ENCODE peak calls at places on chromosomes 16 and 17, in four cellular contexts. R, I, X and K are unnamed samples.
A peak's percentile ranks its signal among the peaks of the same experiment; 100 is the strongest.

GRCh38 chr17:12789075-12789975 is at the start of gene ARHGAP44:
- DNase-seq in I (no peak), R (peak; percentile 73), X (peak; percentile 26), K (peak; percentile 48)

GRCh38 chr17:37671813-37672544 is 28.7 kb upstream of the DDX52 start:
- DNase-seq in I (no peak), R (no peak), X (no peak), K (no peak)

GRCh38 chr17:17151962-17152361 is 54.2 kb downstream of the PLD6 start:
- DNase-seq in X (peak; percentile 46), I (peak; percentile 27), R (peak; percentile 88), K (peak; percentile 97)

GRCh38 chr16:19094542-19095365 is 19.0 kb upstream of the ITPRIPL2 start:
- DNase-seq in R (no peak), X (peak; percentile 71), I (no peak), K (no peak)

GRCh38 chr16:46882304-46882939 is 1.7 kb upstream of the GPT2 start:
- DNase-seq in R (no peak), I (no peak), X (no peak), K (no peak)

GRCh38 chr17:42618442-42619150 is 9.1 kb downstream of the TUBG1 start:
- DNase-seq in X (no peak), I (no peak), R (peak; percentile 60), K (peak; percentile 72)

GRCh38 chr16:85555549-85556455 is 57.3 kb upstream of the GSE1 start:
- DNase-seq in X (no peak), I (no peak), R (peak; percentile 54), K (peak; percentile 59)

GRCh38 chr16:48172682-48173081 is 16.9 kb upstream of the ABCC12 start:
- DNase-seq in X (no peak), I (no peak), R (no peak), K (no peak)

GRCh38 chr16:11896776-11897175 is 19.0 kb downstream of the GSPT1 start:
- DNase-seq in X (no peak), I (no peak), R (no peak), K (no peak)

GRCh38 chr17:17782425-17783120 is 54.2 kb downstream of the SREBF1 start:
- DNase-seq in X (no peak), I (peak; percentile 60), R (no peak), K (no peak)

GRCh38 chr17:2057130-2057713 is 2.3 kb downstream of the HIC1 start:
- DNase-seq in X (no peak), R (no peak), I (no peak), K (no peak)

GRCh38 chr17:36980281-36980761 is 31.6 kb downstream of the AATF start:
- DNase-seq in X (peak; percentile 23), R (no peak), I (no peak), K (no peak)

GRCh38 chr17:55421179-55421934 is at the start of gene MMD:
- DNase-seq in R (no peak), X (no peak), I (peak; percentile 58), K (peak; percentile 50)

GRCh38 chr17:48470388-48471034 is 40.5 kb upstream of the SKAP1 start:
- DNase-seq in X (no peak), I (no peak), R (no peak), K (no peak)

GRCh38 chr16:8173111-8173644 is 417.1 kb downstream of the TMEM114 start:
- DNase-seq in R (peak; percentile 48), I (no peak), X (peak; percentile 65), K (peak; percentile 76)

GRCh38 chr17:46771601-46772012 is 46.9 kb downstream of the WNT3 start:
- DNase-seq in I (no peak), R (no peak), X (no peak), K (no peak)

GRCh38 chr17:81514735-81515529 is 2.3 kb upstream of the ACTG1 start:
- DNase-seq in R (peak; percentile 88), X (no peak), I (no peak), K (peak; percentile 84)

GRCh38 chr17:56570199-56570598 is 23.3 kb upstream of the NOG start:
- DNase-seq in I (no peak), R (no peak), X (no peak), K (no peak)

GRCh38 chr16:9772526-9772925 is 409.7 kb downstream of the GRIN2A start:
- DNase-seq in R (no peak), X (no peak), I (no peak), K (no peak)

GRCh38 chr16:46884513-46885293 is 541 bp downstream of the GPT2 start:
- DNase-seq in R (no peak), I (no peak), X (no peak), K (no peak)